ENCODE peak calls at places on chromosomes 3 and 15, in seven cellular contexts. T, D, M, H, I, O and L are unnamed samples.

GRCh38 chr3:33025648-33026178 is 71.2 kb downstream of the GLB1 start:
- DNase-seq in T (no peak), D (no peak), M (no peak), H (no peak), I (no peak), O (no peak), L (no peak)

GRCh38 chr3:25971736-25972135 is 181.8 kb downstream of the OXSM start:
- DNase-seq in T (no peak), D (no peak), M (no peak), H (peak), I (no peak), O (no peak), L (no peak)

GRCh38 chr15:27933562-27933961 is 165.6 kb downstream of the OCA2 start:
- DNase-seq in T (no peak), D (no peak), M (no peak), H (no peak), I (no peak), O (no peak), L (no peak)

GRCh38 chr3:50251220-50251619 is 15.2 kb downstream of the GNAI2 start:
- DNase-seq in T (no peak), D (peak), M (no peak), H (no peak), I (no peak), O (peak), L (peak)

GRCh38 chr15:33154366-33155166 is 39.9 kb downstream of the FMN1 start:
- DNase-seq in T (no peak), D (peak), M (no peak), H (no peak), I (no peak), O (no peak), L (peak)

GRCh38 chr3:38130219-38130618 is 6.7 kb downstream of the ACAA1 start:
- DNase-seq in T (no peak), D (no peak), M (no peak), H (no peak), I (no peak), O (no peak), L (no peak)

GRCh38 chr3:37937156-37937555 is 53.4 kb upstream of the VILL start:
- DNase-seq in T (no peak), D (no peak), M (no peak), H (no peak), I (no peak), O (no peak), L (no peak)

GRCh38 chr3:195154793-195155535 is 116.0 kb downstream of the XXYLT1 start:
- DNase-seq in T (no peak), D (peak), M (peak), H (peak), I (no peak), O (peak), L (peak)

GRCh38 chr15:58517252-58517681 is 85.5 kb downstream of the LIPC start:
- DNase-seq in T (peak), D (no peak), M (no peak), H (no peak), I (no peak), O (no peak), L (no peak)

GRCh38 chr15:78131295-78132021 is at the start of gene CIB2:
- DNase-seq in T (peak), D (peak), M (peak), H (peak), I (peak), O (peak), L (peak)

GRCh38 chr15:89004726-89005030 is 83.6 kb upstream of the ABHD2 start:
- DNase-seq in T (no peak), D (no peak), M (no peak), H (no peak), I (no peak), O (no peak), L (no peak)

GRCh38 chr3:30693470-30694120 is 87.2 kb downstream of the TGFBR2 start:
- DNase-seq in T (no peak), D (peak), M (peak), H (peak), I (no peak), O (peak), L (peak)

GRCh38 chr3:115503386-115503785 is 119.9 kb upstream of the GAP43 start:
- DNase-seq in T (no peak), D (no peak), M (no peak), H (peak), I (no peak), O (no peak), L (no peak)

GRCh38 chr3:152270944-152271343 is 2.2 kb downstream of the MBNL1 start:
- DNase-seq in T (no peak), D (no peak), M (no peak), H (no peak), I (no peak), O (no peak), L (no peak)

GRCh38 chr15:91099616-91100560 is at the start of gene SV2B:
- DNase-seq in T (peak), D (peak), M (no peak), H (peak), I (peak), O (peak), L (peak)

GRCh38 chr3:185279582-185280138 is 25.8 kb upstream of the EHHADH start:
- DNase-seq in T (no peak), D (no peak), M (no peak), H (no peak), I (no peak), O (no peak), L (no peak)

GRCh38 chr3:190340071-190340470 is 17.8 kb upstream of the CLDN1 start:
- DNase-seq in T (no peak), D (no peak), M (no peak), H (no peak), I (no peak), O (no peak), L (peak)

GRCh38 chr3:87206070-87206469 is 21.0 kb upstream of the CHMP2B start:
- DNase-seq in T (no peak), D (peak), M (peak), H (no peak), I (no peak), O (peak), L (peak)

GRCh38 chr15:57640935-57641682 is 49.4 kb downstream of the MYZAP start:
- DNase-seq in T (no peak), D (peak), M (peak), H (peak), I (no peak), O (no peak), L (peak)

GRCh38 chr3:42492508-42493080 is 9.8 kb upstream of the VIPR1 start:
- DNase-seq in T (no peak), D (no peak), M (no peak), H (no peak), I (no peak), O (no peak), L (no peak)

GRCh38 chr15:33194704-33195261 is at the start of gene FMN1:
- DNase-seq in T (peak), D (peak), M (no peak), H (peak), I (peak), O (peak), L (peak)

GRCh38 chr3:158434412-158435038 is 136.5 kb upstream of the MLF1 start:
- DNase-seq in T (no peak), D (peak), M (peak), H (peak), I (peak), O (peak), L (peak)

GRCh38 chr15:75138016-75138999 is 63.4 kb upstream of the C15orf39 start:
- DNase-seq in T (no peak), D (peak), M (no peak), H (no peak), I (no peak), O (peak), L (no peak)

GRCh38 chr3:41441139-41441538 is 241.8 kb downstream of the CTNNB1 start:
- DNase-seq in T (no peak), D (no peak), M (no peak), H (no peak), I (no peak), O (no peak), L (no peak)

GRCh38 chr3:127712881-127713771 is 40.4 kb downstream of the ABTB1 start:
- DNase-seq in T (no peak), D (no peak), M (no peak), H (no peak), I (peak), O (no peak), L (no peak)

GRCh38 chr15:69939513-69940440 is 157.9 kb downstream of the TLE3 start:
- DNase-seq in T (no peak), D (no peak), M (no peak), H (no peak), I (no peak), O (no peak), L (no peak)

GRCh38 chr3:129313415-129313982 is 34.8 kb downstream of the HMCES start:
- DNase-seq in T (peak), D (no peak), M (no peak), H (no peak), I (no peak), O (no peak), L (no peak)

GRCh38 chr3:188918086-188918485 is 253.7 kb upstream of the TPRG1 start:
- DNase-seq in T (no peak), D (no peak), M (no peak), H (no peak), I (no peak), O (no peak), L (peak)

GRCh38 chr15:80182611-80183210 is 29.9 kb downstream of the FAH start:
- DNase-seq in T (no peak), D (peak), M (no peak), H (no peak), I (no peak), O (peak), L (peak)

GRCh38 chr3:29521751-29522150 is 240.9 kb downstream of the RBMS3 start:
- DNase-seq in T (no peak), D (no peak), M (no peak), H (no peak), I (no peak), O (no peak), L (no peak)

GRCh38 chr3:119677641-119677934 is 382 bp upstream of the COX17 start:
- DNase-seq in T (no peak), D (no peak), M (no peak), H (no peak), I (no peak), O (no peak), L (no peak)

GRCh38 chr3:146160233-146160963 is 586 bp downstream of the PLOD2 start:
- DNase-seq in T (peak), D (peak), M (peak), H (peak), I (peak), O (peak), L (peak)

GRCh38 chr3:170421147-170421641 is 2.5 kb downstream of the CLDN11 start:
- DNase-seq in T (no peak), D (peak), M (peak), H (no peak), I (no peak), O (no peak), L (peak)